ENCODE peak calls at places on chromosomes 4 and X, in seven cellular contexts. One of them, this sample, is unnamed.

GRCh38 chr4:169024762-169025161 is 14.7 kb upstream of the CBR4 start:
- DNase-seq in esophagus squamous epithelium: no peak
- DNase-seq in ovary: no peak
- DNase-seq in gastrocnemius medialis: no peak
- DNase-seq in IMR-90: peak
- DNase-seq in testis: no peak
- DNase-seq in GM12878: no peak
- DNase-seq in this sample: no peak

GRCh38 chr4:138090145-138090917 is 151.8 kb downstream of the SLC7A11 start:
- DNase-seq in gastrocnemius medialis: peak
- DNase-seq in esophagus squamous epithelium: no peak
- DNase-seq in IMR-90: peak
- DNase-seq in ovary: peak
- DNase-seq in testis: peak
- DNase-seq in GM12878: peak
- DNase-seq in this sample: no peak

GRCh38 chrX:14235004-14235403 is 205.3 kb upstream of the GEMIN8 start:
- DNase-seq in esophagus squamous epithelium: no peak
- DNase-seq in IMR-90: no peak
- DNase-seq in GM12878: no peak
- DNase-seq in testis: no peak
- DNase-seq in ovary: no peak
- DNase-seq in gastrocnemius medialis: no peak
- DNase-seq in this sample: no peak

GRCh38 chr4:124203613-124204284 is 508.8 kb downstream of the ANKRD50 start:
- DNase-seq in testis: no peak
- DNase-seq in gastrocnemius medialis: no peak
- DNase-seq in IMR-90: peak
- DNase-seq in ovary: no peak
- DNase-seq in GM12878: no peak
- DNase-seq in esophagus squamous epithelium: no peak
- DNase-seq in this sample: no peak

GRCh38 chr4:186726150-186726439 is 2.4 kb upstream of the FAT1 start:
- DNase-seq in IMR-90: no peak
- DNase-seq in testis: no peak
- DNase-seq in gastrocnemius medialis: no peak
- DNase-seq in esophagus squamous epithelium: no peak
- DNase-seq in GM12878: no peak
- DNase-seq in ovary: no peak
- DNase-seq in this sample: no peak

GRCh38 chr4:133598779-133599178 is 449.7 kb downstream of the PCDH10 start:
- DNase-seq in GM12878: no peak
- DNase-seq in esophagus squamous epithelium: no peak
- DNase-seq in IMR-90: no peak
- DNase-seq in testis: no peak
- DNase-seq in gastrocnemius medialis: no peak
- DNase-seq in ovary: no peak
- DNase-seq in this sample: no peak

GRCh38 chrX:19343462-19344206 is at the start of gene PDHA1:
- DNase-seq in IMR-90: peak
- DNase-seq in testis: peak
- DNase-seq in ovary: peak
- DNase-seq in GM12878: peak
- DNase-seq in gastrocnemius medialis: peak
- DNase-seq in esophagus squamous epithelium: peak
- DNase-seq in this sample: peak

GRCh38 chr4:5734841-5735240 is 23.8 kb downstream of the EVC start:
- DNase-seq in esophagus squamous epithelium: no peak
- DNase-seq in IMR-90: no peak
- DNase-seq in GM12878: no peak
- DNase-seq in gastrocnemius medialis: no peak
- DNase-seq in ovary: no peak
- DNase-seq in testis: no peak
- DNase-seq in this sample: no peak

GRCh38 chrX:144732588-144732987 is 514.7 kb upstream of the SPANXN1 start:
- DNase-seq in testis: no peak
- DNase-seq in GM12878: no peak
- DNase-seq in IMR-90: no peak
- DNase-seq in esophagus squamous epithelium: no peak
- DNase-seq in ovary: no peak
- DNase-seq in gastrocnemius medialis: no peak
- DNase-seq in this sample: no peak

GRCh38 chr4:105196523-105197145 is 50.0 kb downstream of the TET2 start:
- DNase-seq in GM12878: peak
- DNase-seq in esophagus squamous epithelium: no peak
- DNase-seq in IMR-90: peak
- DNase-seq in gastrocnemius medialis: no peak
- DNase-seq in testis: peak
- DNase-seq in ovary: no peak
- DNase-seq in this sample: no peak

GRCh38 chrX:42988700-42989099 is 210.7 kb upstream of the PPP1R2C start:
- DNase-seq in IMR-90: no peak
- DNase-seq in GM12878: no peak
- DNase-seq in gastrocnemius medialis: no peak
- DNase-seq in ovary: no peak
- DNase-seq in esophagus squamous epithelium: no peak
- DNase-seq in testis: no peak
- DNase-seq in this sample: no peak

GRCh38 chr4:80446664-80447063 is 111.1 kb downstream of the CFAP299 start:
- DNase-seq in IMR-90: peak
- DNase-seq in ovary: no peak
- DNase-seq in GM12878: no peak
- DNase-seq in gastrocnemius medialis: no peak
- DNase-seq in testis: no peak
- DNase-seq in esophagus squamous epithelium: no peak
- DNase-seq in this sample: no peak

GRCh38 chr4:38837849-38838248 is 18.8 kb downstream of the TLR6 start:
- DNase-seq in GM12878: no peak
- DNase-seq in IMR-90: peak
- DNase-seq in esophagus squamous epithelium: no peak
- DNase-seq in gastrocnemius medialis: no peak
- DNase-seq in ovary: no peak
- DNase-seq in testis: no peak
- DNase-seq in this sample: no peak

GRCh38 chr4:13535118-13535517 is 9.2 kb downstream of the NKX3-2 start:
- DNase-seq in testis: no peak
- DNase-seq in IMR-90: no peak
- DNase-seq in esophagus squamous epithelium: no peak
- DNase-seq in GM12878: no peak
- DNase-seq in ovary: no peak
- DNase-seq in gastrocnemius medialis: no peak
- DNase-seq in this sample: no peak

DNA sequence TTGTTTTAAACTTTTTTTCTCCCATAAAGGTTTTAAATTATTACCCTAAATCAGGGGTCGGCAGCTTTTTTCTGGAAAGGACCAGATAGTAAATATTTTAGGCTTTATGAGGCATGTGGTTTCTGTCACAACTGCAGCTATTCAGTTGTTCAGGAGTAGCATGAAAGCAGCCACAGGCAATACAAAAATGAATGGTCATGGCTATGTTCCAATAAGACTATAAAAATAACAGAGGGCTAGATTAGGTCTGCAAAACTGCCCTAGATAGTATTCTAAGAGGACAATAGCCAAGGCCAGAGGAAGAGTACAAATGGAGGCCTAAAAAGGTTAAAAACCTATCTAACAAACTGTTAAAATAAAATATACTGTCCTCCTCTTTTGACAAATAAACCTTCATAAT is 24.6 kb downstream of the HERC5 start:
- DNase-seq in esophagus squamous epithelium: no peak
- DNase-seq in ovary: no peak
- DNase-seq in gastrocnemius medialis: no peak
- DNase-seq in GM12878: no peak
- DNase-seq in testis: no peak
- DNase-seq in IMR-90: no peak
- DNase-seq in this sample: no peak
- TF ChIP-seq CTCF in esophagus squamous epithelium: no peak
- TF ChIP-seq CTCF in ovary: no peak
- TF ChIP-seq CTCF in gastrocnemius medialis: no peak
- TF ChIP-seq CTCF in GM12878: no peak
- TF ChIP-seq CTCF in testis: no peak
- TF ChIP-seq CTCF in IMR-90: no peak
- TF ChIP-seq CTCF in this sample: no peak

GRCh38 chr4:98928131-98928504 is 815 bp downstream of the EIF4E start:
- DNase-seq in ovary: peak
- DNase-seq in IMR-90: peak
- DNase-seq in esophagus squamous epithelium: peak
- DNase-seq in gastrocnemius medialis: peak
- DNase-seq in testis: peak
- DNase-seq in GM12878: no peak
- DNase-seq in this sample: peak

GRCh38 chr4:98930311-98930865 is 1.5 kb upstream of the EIF4E start:
- DNase-seq in gastrocnemius medialis: no peak
- DNase-seq in ovary: no peak
- DNase-seq in GM12878: no peak
- DNase-seq in testis: no peak
- DNase-seq in IMR-90: no peak
- DNase-seq in esophagus squamous epithelium: no peak
- DNase-seq in this sample: no peak

GRCh38 chr4:98928505-98929340 is at the start of gene EIF4E:
- DNase-seq in gastrocnemius medialis: peak
- DNase-seq in testis: peak
- DNase-seq in esophagus squamous epithelium: peak
- DNase-seq in GM12878: peak
- DNase-seq in ovary: peak
- DNase-seq in IMR-90: peak
- DNase-seq in this sample: peak

GRCh38 chr4:98932539-98932938 is 3.6 kb upstream of the EIF4E start:
- DNase-seq in IMR-90: peak
- DNase-seq in GM12878: no peak
- DNase-seq in gastrocnemius medialis: no peak
- DNase-seq in ovary: no peak
- DNase-seq in esophagus squamous epithelium: no peak
- DNase-seq in testis: no peak
- DNase-seq in this sample: no peak

DNA sequence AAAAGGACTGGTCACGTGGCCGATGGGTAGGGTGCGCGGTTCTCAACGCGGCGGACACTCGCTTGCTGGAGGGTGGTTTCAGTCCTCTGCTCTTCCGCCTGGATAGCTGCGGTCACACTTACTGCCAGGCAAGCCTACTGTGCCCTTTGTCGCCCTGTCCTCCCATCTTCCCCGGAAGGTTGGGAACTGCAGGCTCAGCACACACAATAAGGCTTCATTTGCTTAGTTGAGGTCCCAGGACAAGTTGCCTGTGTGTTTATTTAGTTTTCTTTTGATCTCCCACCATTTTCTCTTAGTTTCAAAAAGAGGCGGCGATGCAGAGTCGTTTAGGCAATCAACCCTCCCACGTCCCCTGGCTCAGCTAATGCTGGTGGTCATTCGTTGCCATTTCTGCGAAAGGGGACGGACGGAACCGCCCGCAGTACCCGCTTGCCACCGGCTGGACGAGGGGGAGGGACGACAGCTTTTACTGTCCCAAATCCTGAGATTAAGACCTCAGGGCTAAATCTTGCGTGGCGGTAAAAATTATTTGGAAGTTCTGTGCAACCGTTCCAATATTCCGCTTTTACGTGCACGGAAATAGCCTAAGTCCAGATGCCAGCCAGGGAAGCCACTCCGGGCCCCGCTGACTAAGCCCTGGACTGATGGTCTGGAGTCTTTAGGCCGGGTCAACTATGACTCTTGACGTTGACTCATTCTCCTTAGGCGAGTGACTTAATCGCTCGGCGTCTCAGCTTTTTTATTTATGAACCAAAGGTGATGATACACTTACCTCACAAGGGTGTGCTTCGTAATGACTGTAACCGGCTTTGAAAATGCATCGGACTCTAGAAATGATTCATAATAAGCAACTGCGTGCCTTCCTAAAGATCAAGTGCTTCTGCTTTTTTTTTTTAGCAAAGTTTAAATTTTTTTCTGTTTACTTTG is 671 bp upstream of the EIF4E start:
- DNase-seq in gastrocnemius medialis: peak
- DNase-seq in ovary: peak
- DNase-seq in esophagus squamous epithelium: no peak
- DNase-seq in IMR-90: peak
- DNase-seq in testis: peak
- DNase-seq in GM12878: peak
- DNase-seq in this sample: peak
- TF ChIP-seq POLR2A in gastrocnemius medialis: peak
- TF ChIP-seq POLR2A in ovary: peak
- TF ChIP-seq POLR2A in esophagus squamous epithelium: no peak
- TF ChIP-seq POLR2A in IMR-90: peak
- TF ChIP-seq POLR2A in testis: no peak
- TF ChIP-seq POLR2A in GM12878: peak
- TF ChIP-seq POLR2A in this sample: peak

GRCh38 chrX:91434351-91435168 is at the start of gene PABPC5:
- DNase-seq in gastrocnemius medialis: peak
- DNase-seq in ovary: peak
- DNase-seq in IMR-90: peak
- DNase-seq in GM12878: no peak
- DNase-seq in testis: peak
- DNase-seq in esophagus squamous epithelium: no peak
- DNase-seq in this sample: peak

GRCh38 chrX:91435465-91435864 is 826 bp downstream of the PABPC5 start:
- DNase-seq in testis: peak
- DNase-seq in esophagus squamous epithelium: no peak
- DNase-seq in IMR-90: no peak
- DNase-seq in gastrocnemius medialis: no peak
- DNase-seq in GM12878: no peak
- DNase-seq in ovary: no peak
- DNase-seq in this sample: no peak
- H3K4me3 ChIP-seq in testis: peak
- H3K4me3 ChIP-seq in esophagus squamous epithelium: no peak
- H3K4me3 ChIP-seq in IMR-90: peak
- H3K4me3 ChIP-seq in gastrocnemius medialis: peak
- H3K4me3 ChIP-seq in GM12878: no peak
- H3K4me3 ChIP-seq in ovary: peak
- H3K4me3 ChIP-seq in this sample: no peak

GRCh38 chrX:45322820-45323219 is 122.1 kb upstream of the DIPK2B start:
- DNase-seq in gastrocnemius medialis: no peak
- DNase-seq in testis: no peak
- DNase-seq in GM12878: no peak
- DNase-seq in IMR-90: peak
- DNase-seq in ovary: no peak
- DNase-seq in esophagus squamous epithelium: no peak
- DNase-seq in this sample: no peak

GRCh38 chrX:45323387-45323786 is 122.7 kb upstream of the DIPK2B start:
- DNase-seq in ovary: no peak
- DNase-seq in esophagus squamous epithelium: no peak
- DNase-seq in testis: no peak
- DNase-seq in IMR-90: no peak
- DNase-seq in GM12878: no peak
- DNase-seq in gastrocnemius medialis: no peak
- DNase-seq in this sample: no peak

GRCh38 chrX:45324941-45325340 is 124.3 kb upstream of the DIPK2B start:
- DNase-seq in esophagus squamous epithelium: no peak
- DNase-seq in testis: no peak
- DNase-seq in IMR-90: peak
- DNase-seq in gastrocnemius medialis: no peak
- DNase-seq in GM12878: no peak
- DNase-seq in ovary: no peak
- DNase-seq in this sample: no peak

GRCh38 chrX:45320191-45320590 is 119.5 kb upstream of the DIPK2B start:
- DNase-seq in testis: no peak
- DNase-seq in ovary: no peak
- DNase-seq in GM12878: no peak
- DNase-seq in gastrocnemius medialis: no peak
- DNase-seq in IMR-90: no peak
- DNase-seq in esophagus squamous epithelium: no peak
- DNase-seq in this sample: no peak

GRCh38 chrX:45322382-45322781 is 121.7 kb upstream of the DIPK2B start:
- DNase-seq in GM12878: no peak
- DNase-seq in esophagus squamous epithelium: no peak
- DNase-seq in ovary: peak
- DNase-seq in IMR-90: peak
- DNase-seq in testis: peak
- DNase-seq in gastrocnemius medialis: peak
- DNase-seq in this sample: no peak
- TF ChIP-seq CTCF in GM12878: peak
- TF ChIP-seq CTCF in esophagus squamous epithelium: peak
- TF ChIP-seq CTCF in ovary: peak
- TF ChIP-seq CTCF in IMR-90: peak
- TF ChIP-seq CTCF in testis: no peak
- TF ChIP-seq CTCF in gastrocnemius medialis: no peak
- TF ChIP-seq CTCF in this sample: peak